ENCODE peak calls at places on chromosomes 13 and 19, in seven cellular contexts. O, Y, R, V, X, P and K are unnamed samples.

GRCh38 chr19:7348587-7349230 is at the start of gene ARHGEF18:
- DNase-seq in P (no peak), V (no peak), X (no peak), R (no peak), O (no peak), Y (no peak), K (no peak)

GRCh38 chr13:27280009-27280646 is 9.5 kb downstream of the RASL11A start:
- DNase-seq in V (no peak), R (no peak), X (no peak), P (peak), Y (no peak), O (no peak), K (no peak)

GRCh38 chr19:35266904-35267817 is 1.6 kb upstream of the USF2 start:
- DNase-seq in X (no peak), O (peak), P (peak), R (peak), V (peak), Y (peak), K (no peak)

GRCh38 chr19:58117841-58118575 is 20.0 kb upstream of the ZSCAN18 start:
- DNase-seq in Y (no peak), V (no peak), X (no peak), O (no peak), P (no peak), R (no peak), K (no peak)

GRCh38 chr13:108115739-108116138 is 99.6 kb downstream of the LIG4 start:
- DNase-seq in O (no peak), R (no peak), Y (no peak), V (no peak), X (no peak), P (no peak), K (no peak)

GRCh38 chr19:7850429-7850819 is 20.4 kb downstream of the EVI5L start:
- DNase-seq in O (no peak), P (no peak), X (no peak), V (peak), R (peak), Y (peak), K (no peak)

GRCh38 chr19:6947745-6948144 is 60.4 kb downstream of the ADGRE1 start:
- DNase-seq in X (no peak), R (no peak), V (no peak), O (no peak), Y (peak), P (no peak), K (no peak)

GRCh38 chr13:74930402-74931165 is 551.4 kb downstream of the TBC1D4 start:
- DNase-seq in Y (peak), X (no peak), V (no peak), R (peak), P (no peak), O (no peak), K (no peak)

GRCh38 chr19:18765224-18765623 is 25.9 kb downstream of the COMP start:
- DNase-seq in O (no peak), V (no peak), R (no peak), X (no peak), P (no peak), Y (no peak), K (no peak)

GRCh38 chr13:28475916-28476725 is 18.8 kb downstream of the FLT1 start:
- DNase-seq in O (peak), V (peak), Y (peak), X (no peak), P (no peak), R (peak), K (no peak)

GRCh38 chr19:37079238-37079637 is 1.0 kb downstream of the ZNF420 start:
- DNase-seq in V (no peak), X (no peak), O (no peak), Y (no peak), R (no peak), P (no peak), K (no peak)

GRCh38 chr13:66914155-66914554 is 316.0 kb downstream of the PCDH9 start:
- DNase-seq in O (no peak), V (no peak), X (no peak), P (no peak), Y (peak), R (peak), K (no peak)

GRCh38 chr19:46404884-46405658 is 8.3 kb downstream of the CCDC8 start:
- DNase-seq in O (peak), P (peak), X (no peak), Y (no peak), R (no peak), V (peak), K (no peak)

GRCh38 chr13:96052655-96053002 is 572 bp downstream of the UGGT2 start:
- DNase-seq in Y (peak), V (peak), X (no peak), O (peak), P (no peak), R (peak), K (peak)

GRCh38 chr19:18289471-18290066 is 8.1 kb upstream of the JUND start:
- DNase-seq in O (no peak), P (no peak), V (no peak), Y (no peak), X (no peak), R (no peak), K (no peak)

GRCh38 chr13:40102854-40103253 is 447.4 kb downstream of the COG6 start:
- DNase-seq in V (no peak), R (peak), O (no peak), Y (peak), P (no peak), X (no peak), K (no peak)

GRCh38 chr13:76790519-76791289 is 95.5 kb downstream of the KCTD12 start:
- DNase-seq in R (no peak), V (no peak), P (no peak), O (no peak), X (no peak), Y (peak), K (no peak)

GRCh38 chr13:93309886-93310520 is 83.4 kb downstream of the GPC6 start:
- DNase-seq in X (peak), Y (peak), R (peak), O (peak), V (peak), P (no peak), K (no peak)

GRCh38 chr19:632228-633067 is 889 bp downstream of the POLRMT start:
- DNase-seq in O (peak), R (peak), Y (peak), V (peak), P (peak), X (peak), K (no peak)

GRCh38 chr19:19655641-19656343 is 7.7 kb downstream of the ATP13A1 start:
- DNase-seq in X (no peak), Y (no peak), R (no peak), P (no peak), V (no peak), O (no peak), K (no peak)

GRCh38 chr19:39506598-39506943 is 7.8 kb downstream of the DLL3 start:
- DNase-seq in V (no peak), P (no peak), O (no peak), Y (no peak), X (no peak), R (no peak), K (no peak)
- H2BK5ac ChIP-seq in V (no peak), P (no peak), O (no peak), Y (no peak), X (no peak), R (no peak), K (no peak)

DNA sequence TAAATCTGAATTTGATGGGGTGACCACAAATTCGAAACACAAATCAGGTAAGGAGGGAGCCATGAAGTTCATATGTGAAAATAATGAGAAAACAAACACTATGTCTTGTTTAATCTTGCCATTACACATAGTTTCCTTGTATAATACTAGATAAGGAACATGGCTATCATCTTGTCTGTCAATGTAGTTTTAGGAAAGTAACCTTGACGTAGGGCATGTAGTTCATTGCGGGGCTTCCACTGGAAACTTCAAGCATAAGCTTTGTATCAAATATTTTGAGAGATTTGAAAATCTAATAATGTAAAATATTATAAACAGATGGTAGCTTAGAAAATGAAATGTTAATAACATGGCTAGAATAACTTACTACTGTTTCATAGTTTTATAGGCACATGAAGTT is 8.8 kb downstream of the BIVM start:
- DNase-seq in V (no peak), X (no peak), P (no peak), Y (no peak), O (no peak), R (no peak), K (no peak)
- H2BK5ac ChIP-seq in V (no peak), X (no peak), P (no peak), Y (no peak), O (no peak), R (no peak), K (no peak)

GRCh38 chr13:21176982-21177284 is 475 bp downstream of the MRPL57 start:
- DNase-seq in R (no peak), X (no peak), Y (no peak), P (no peak), V (no peak), O (no peak), K (no peak)
- H2BK5ac ChIP-seq in R (peak), X (peak), Y (peak), P (no peak), V (peak), O (peak), K (peak)

DNA sequence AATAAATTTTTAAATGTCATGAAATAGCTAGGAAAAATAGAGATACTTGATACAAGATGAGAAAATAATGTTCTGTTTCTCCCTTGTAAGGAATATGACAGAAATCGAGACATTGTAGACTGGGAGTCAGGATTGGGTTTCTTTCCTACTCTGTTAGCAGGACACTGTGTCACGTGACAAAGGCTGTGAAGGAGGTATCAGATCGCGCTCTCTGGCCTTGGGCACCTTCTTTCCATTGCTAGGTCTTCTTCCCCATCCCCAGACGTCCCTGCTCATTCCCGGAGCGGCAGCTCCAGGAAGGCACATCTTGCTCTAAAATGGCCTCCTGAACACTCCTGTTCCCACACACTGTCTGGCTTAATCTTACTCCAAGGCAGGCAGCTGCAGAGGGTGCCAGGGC is 133.4 kb downstream of the TM9SF2 start:
- DNase-seq in Y (no peak), P (no peak), X (no peak), V (no peak), O (no peak), R (no peak), K (no peak)
- H2BK5ac ChIP-seq in Y (no peak), P (no peak), X (no peak), V (no peak), O (no peak), R (no peak), K (no peak)

GRCh38 chr13:110980921-110981320 is 66.1 kb upstream of the ANKRD10 start:
- DNase-seq in P (no peak), V (no peak), Y (no peak), R (no peak), O (no peak), X (no peak), K (no peak)
- H2BK5ac ChIP-seq in P (no peak), V (no peak), Y (no peak), R (no peak), O (no peak), X (no peak), K (no peak)

DNA sequence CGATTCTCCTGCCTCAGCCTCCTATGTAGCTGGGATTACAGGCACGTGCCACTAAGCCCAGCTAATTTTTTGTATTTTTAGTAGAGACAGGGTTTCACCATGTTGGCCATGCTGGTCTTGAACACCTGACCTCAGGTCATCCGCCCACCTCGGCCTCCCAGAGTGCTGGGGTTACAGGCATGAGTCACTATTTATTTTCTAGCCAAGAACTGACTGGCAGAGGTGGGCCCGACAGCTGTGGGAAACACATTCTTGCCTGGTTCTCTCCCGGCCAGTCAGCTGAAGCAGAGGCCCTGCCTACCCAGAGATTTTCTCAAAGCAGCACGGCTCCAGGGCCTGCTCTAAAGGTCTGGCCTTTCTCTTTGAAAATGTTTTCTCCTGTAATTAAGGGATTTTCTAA is 108.0 kb downstream of the KCTD15 start:
- DNase-seq in X (peak), O (peak), P (peak), Y (no peak), V (no peak), R (no peak), K (peak)
- H2BK5ac ChIP-seq in X (no peak), O (no peak), P (no peak), Y (no peak), V (no peak), R (no peak), K (peak)

GRCh38 chr13:68473834-68474326 is 1243.7 kb upstream of the PCDH9 start:
- DNase-seq in X (no peak), Y (no peak), O (no peak), R (no peak), P (no peak), V (no peak), K (no peak)
- H2BK5ac ChIP-seq in X (no peak), Y (no peak), O (no peak), R (no peak), P (no peak), V (no peak), K (no peak)